ENCODE peak calls at places on chromosomes 4 and X, in six cellular contexts. One of them, this sample, is unnamed.

GRCh38 chr4:98514930-98515809 is 143.2 kb downstream of the TSPAN5 start:
- DNase-seq in PC-3: no peak
- DNase-seq in cardiac muscle cell: no peak
- DNase-seq in GM13976: no peak
- DNase-seq in fibroblast of pulmonary artery: peak
- DNase-seq in endothelial cell: no peak
- DNase-seq in this sample: no peak

GRCh38 chr4:113821851-113822250 is 60.3 kb upstream of the CAMK2D start:
- DNase-seq in PC-3: no peak
- DNase-seq in cardiac muscle cell: no peak
- DNase-seq in GM13976: no peak
- DNase-seq in fibroblast of pulmonary artery: no peak
- DNase-seq in endothelial cell: no peak
- DNase-seq in this sample: no peak

GRCh38 chr4:182221987-182222386 is 21.2 kb upstream of the TENM3 start:
- DNase-seq in PC-3: no peak
- DNase-seq in cardiac muscle cell: no peak
- DNase-seq in GM13976: no peak
- DNase-seq in fibroblast of pulmonary artery: no peak
- DNase-seq in endothelial cell: no peak
- DNase-seq in this sample: no peak

GRCh38 chr4:85180533-85180932 is 214.0 kb upstream of the WDFY3 start:
- DNase-seq in PC-3: no peak
- DNase-seq in cardiac muscle cell: no peak
- DNase-seq in GM13976: no peak
- DNase-seq in fibroblast of pulmonary artery: no peak
- DNase-seq in endothelial cell: no peak
- DNase-seq in this sample: no peak

GRCh38 chr4:170089743-170090666 is at the start of gene AADAT:
- DNase-seq in PC-3: peak
- DNase-seq in cardiac muscle cell: peak
- DNase-seq in GM13976: peak
- DNase-seq in fibroblast of pulmonary artery: peak
- DNase-seq in endothelial cell: peak
- DNase-seq in this sample: peak

GRCh38 chrX:18725316-18725943 is 18.0 kb downstream of the PPEF1 start:
- DNase-seq in PC-3: no peak
- DNase-seq in cardiac muscle cell: no peak
- DNase-seq in GM13976: no peak
- DNase-seq in fibroblast of pulmonary artery: no peak
- DNase-seq in endothelial cell: peak
- DNase-seq in this sample: no peak

GRCh38 chrX:9349572-9350259 is 115.1 kb upstream of the TBL1X start:
- DNase-seq in PC-3: peak
- DNase-seq in cardiac muscle cell: no peak
- DNase-seq in GM13976: no peak
- DNase-seq in fibroblast of pulmonary artery: peak
- DNase-seq in endothelial cell: no peak
- DNase-seq in this sample: no peak

GRCh38 chr4:80507077-80507476 is 171.5 kb downstream of the CFAP299 start:
- DNase-seq in PC-3: no peak
- DNase-seq in cardiac muscle cell: no peak
- DNase-seq in GM13976: no peak
- DNase-seq in fibroblast of pulmonary artery: no peak
- DNase-seq in endothelial cell: no peak
- DNase-seq in this sample: no peak

GRCh38 chrX:109600114-109600710 is 24.8 kb downstream of the KCNE5 start:
- DNase-seq in PC-3: no peak
- DNase-seq in cardiac muscle cell: peak
- DNase-seq in GM13976: peak
- DNase-seq in fibroblast of pulmonary artery: peak
- DNase-seq in endothelial cell: no peak
- DNase-seq in this sample: no peak

GRCh38 chr4:94764069-94764468 is 6.3 kb downstream of the BMPR1B start:
- DNase-seq in PC-3: no peak
- DNase-seq in cardiac muscle cell: no peak
- DNase-seq in GM13976: no peak
- DNase-seq in fibroblast of pulmonary artery: no peak
- DNase-seq in endothelial cell: no peak
- DNase-seq in this sample: no peak

GRCh38 chr4:156594619-156595018 is 377.0 kb downstream of the PDGFC start:
- DNase-seq in PC-3: peak
- DNase-seq in cardiac muscle cell: peak
- DNase-seq in GM13976: no peak
- DNase-seq in fibroblast of pulmonary artery: no peak
- DNase-seq in endothelial cell: no peak
- DNase-seq in this sample: no peak

DNA sequence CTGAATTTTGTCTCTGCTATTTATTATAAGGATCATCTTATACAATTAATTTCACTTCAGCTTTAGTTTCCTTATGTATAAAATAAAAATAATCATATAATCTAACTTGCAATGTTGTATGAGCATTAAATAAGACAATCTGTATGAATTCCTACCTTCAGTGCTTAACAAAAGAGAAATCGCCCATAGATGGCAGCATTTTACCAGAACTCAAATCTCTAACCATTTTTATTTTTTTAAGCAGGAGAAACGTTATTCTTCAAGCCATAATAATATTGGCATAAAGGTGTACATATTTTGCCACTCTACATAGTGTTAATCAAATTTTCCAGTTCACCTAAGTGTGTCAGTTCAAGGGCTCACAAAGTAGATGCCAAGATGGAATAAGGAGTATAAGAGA is 78.8 kb downstream of the TMEM47 start:
- DNase-seq in PC-3: peak
- DNase-seq in cardiac muscle cell: peak
- DNase-seq in GM13976: no peak
- DNase-seq in fibroblast of pulmonary artery: peak
- DNase-seq in endothelial cell: no peak
- DNase-seq in this sample: no peak
- TF ChIP-seq CTCF in PC-3: peak
- TF ChIP-seq CTCF in cardiac muscle cell: peak
- TF ChIP-seq CTCF in GM13976: no peak
- TF ChIP-seq CTCF in fibroblast of pulmonary artery: peak
- TF ChIP-seq CTCF in endothelial cell: no peak
- TF ChIP-seq CTCF in this sample: no peak

GRCh38 chr4:26132858-26133257 is 188.0 kb upstream of the RBPJ start:
- DNase-seq in PC-3: no peak
- DNase-seq in cardiac muscle cell: no peak
- DNase-seq in GM13976: no peak
- DNase-seq in fibroblast of pulmonary artery: no peak
- DNase-seq in endothelial cell: no peak
- DNase-seq in this sample: no peak
- TF ChIP-seq CTCF in PC-3: peak
- TF ChIP-seq CTCF in cardiac muscle cell: no peak
- TF ChIP-seq CTCF in GM13976: peak
- TF ChIP-seq CTCF in fibroblast of pulmonary artery: no peak
- TF ChIP-seq CTCF in endothelial cell: no peak
- TF ChIP-seq CTCF in this sample: no peak

GRCh38 chrX:112048707-112049106 is 33.9 kb downstream of the TRPC5 start:
- DNase-seq in PC-3: no peak
- DNase-seq in cardiac muscle cell: no peak
- DNase-seq in GM13976: no peak
- DNase-seq in fibroblast of pulmonary artery: no peak
- DNase-seq in endothelial cell: no peak
- DNase-seq in this sample: no peak

DNA sequence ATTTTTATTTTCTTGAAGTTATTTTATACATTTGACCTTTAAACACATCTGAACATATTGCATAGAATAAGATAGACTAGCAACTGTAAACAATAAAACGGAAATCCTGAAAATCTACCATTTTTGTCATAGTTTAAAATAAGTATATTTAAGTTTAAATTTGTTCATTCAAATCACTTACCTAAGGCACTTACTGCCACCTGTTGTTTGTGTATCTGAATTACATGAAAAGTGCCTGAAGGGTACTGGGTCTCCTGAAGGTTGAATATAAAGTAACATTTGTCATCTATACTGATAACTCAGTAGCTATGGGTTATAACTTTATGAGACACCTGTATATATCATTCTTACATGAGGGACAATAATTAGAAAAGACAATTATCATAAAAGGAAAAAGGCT is 38.6 kb downstream of the TRPC5 start:
- DNase-seq in PC-3: peak
- DNase-seq in cardiac muscle cell: peak
- DNase-seq in GM13976: no peak
- DNase-seq in fibroblast of pulmonary artery: peak
- DNase-seq in endothelial cell: peak
- DNase-seq in this sample: no peak
- TF ChIP-seq CTCF in PC-3: peak
- TF ChIP-seq CTCF in cardiac muscle cell: peak
- TF ChIP-seq CTCF in GM13976: no peak
- TF ChIP-seq CTCF in fibroblast of pulmonary artery: no peak
- TF ChIP-seq CTCF in endothelial cell: peak
- TF ChIP-seq CTCF in this sample: no peak

DNA sequence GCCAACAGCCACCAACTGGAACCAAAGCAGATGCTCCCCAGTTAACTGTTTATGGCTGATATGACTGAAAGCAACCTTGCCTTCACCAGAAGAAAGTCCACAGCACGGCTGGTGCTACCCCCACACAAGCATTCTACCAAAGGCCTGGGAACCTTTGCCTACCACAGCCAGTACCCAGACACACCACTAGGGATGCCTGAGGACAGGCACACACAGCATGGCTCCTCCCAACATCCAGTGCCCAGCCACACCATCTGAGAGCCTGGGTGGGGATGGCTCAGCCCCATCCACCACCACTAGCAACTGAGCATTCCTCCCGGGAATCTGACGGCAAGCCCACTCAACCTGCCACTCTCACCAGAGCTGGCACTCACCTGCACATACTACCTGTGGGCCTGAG is 178.6 kb downstream of the SLC7A11 start:
- DNase-seq in PC-3: no peak
- DNase-seq in cardiac muscle cell: no peak
- DNase-seq in GM13976: no peak
- DNase-seq in fibroblast of pulmonary artery: no peak
- DNase-seq in endothelial cell: no peak
- DNase-seq in this sample: no peak
- TF ChIP-seq CTCF in PC-3: no peak
- TF ChIP-seq CTCF in cardiac muscle cell: no peak
- TF ChIP-seq CTCF in GM13976: no peak
- TF ChIP-seq CTCF in fibroblast of pulmonary artery: no peak
- TF ChIP-seq CTCF in endothelial cell: no peak
- TF ChIP-seq CTCF in this sample: no peak

GRCh38 chr4:16884673-16885460 is 13.6 kb downstream of the LDB2 start:
- DNase-seq in PC-3: no peak
- DNase-seq in cardiac muscle cell: no peak
- DNase-seq in GM13976: no peak
- DNase-seq in fibroblast of pulmonary artery: no peak
- DNase-seq in endothelial cell: no peak
- DNase-seq in this sample: no peak
- TF ChIP-seq CTCF in PC-3: no peak
- TF ChIP-seq CTCF in cardiac muscle cell: no peak
- TF ChIP-seq CTCF in GM13976: no peak
- TF ChIP-seq CTCF in fibroblast of pulmonary artery: no peak
- TF ChIP-seq CTCF in endothelial cell: peak
- TF ChIP-seq CTCF in this sample: no peak

GRCh38 chrX:140337263-140337662 is 167.6 kb downstream of the SOX3 start:
- DNase-seq in PC-3: no peak
- DNase-seq in cardiac muscle cell: no peak
- DNase-seq in GM13976: no peak
- DNase-seq in fibroblast of pulmonary artery: no peak
- DNase-seq in endothelial cell: no peak
- DNase-seq in this sample: no peak
- TF ChIP-seq CTCF in PC-3: no peak
- TF ChIP-seq CTCF in cardiac muscle cell: no peak
- TF ChIP-seq CTCF in GM13976: no peak
- TF ChIP-seq CTCF in fibroblast of pulmonary artery: no peak
- TF ChIP-seq CTCF in endothelial cell: no peak
- TF ChIP-seq CTCF in this sample: no peak

GRCh38 chr4:46329118-46329976 is 60.6 kb downstream of the GABRA2 start:
- DNase-seq in PC-3: peak
- DNase-seq in cardiac muscle cell: peak
- DNase-seq in GM13976: peak
- DNase-seq in fibroblast of pulmonary artery: peak
- DNase-seq in endothelial cell: peak
- DNase-seq in this sample: no peak
- TF ChIP-seq CTCF in PC-3: peak
- TF ChIP-seq CTCF in cardiac muscle cell: peak
- TF ChIP-seq CTCF in GM13976: peak
- TF ChIP-seq CTCF in fibroblast of pulmonary artery: peak
- TF ChIP-seq CTCF in endothelial cell: no peak
- TF ChIP-seq CTCF in this sample: no peak

DNA sequence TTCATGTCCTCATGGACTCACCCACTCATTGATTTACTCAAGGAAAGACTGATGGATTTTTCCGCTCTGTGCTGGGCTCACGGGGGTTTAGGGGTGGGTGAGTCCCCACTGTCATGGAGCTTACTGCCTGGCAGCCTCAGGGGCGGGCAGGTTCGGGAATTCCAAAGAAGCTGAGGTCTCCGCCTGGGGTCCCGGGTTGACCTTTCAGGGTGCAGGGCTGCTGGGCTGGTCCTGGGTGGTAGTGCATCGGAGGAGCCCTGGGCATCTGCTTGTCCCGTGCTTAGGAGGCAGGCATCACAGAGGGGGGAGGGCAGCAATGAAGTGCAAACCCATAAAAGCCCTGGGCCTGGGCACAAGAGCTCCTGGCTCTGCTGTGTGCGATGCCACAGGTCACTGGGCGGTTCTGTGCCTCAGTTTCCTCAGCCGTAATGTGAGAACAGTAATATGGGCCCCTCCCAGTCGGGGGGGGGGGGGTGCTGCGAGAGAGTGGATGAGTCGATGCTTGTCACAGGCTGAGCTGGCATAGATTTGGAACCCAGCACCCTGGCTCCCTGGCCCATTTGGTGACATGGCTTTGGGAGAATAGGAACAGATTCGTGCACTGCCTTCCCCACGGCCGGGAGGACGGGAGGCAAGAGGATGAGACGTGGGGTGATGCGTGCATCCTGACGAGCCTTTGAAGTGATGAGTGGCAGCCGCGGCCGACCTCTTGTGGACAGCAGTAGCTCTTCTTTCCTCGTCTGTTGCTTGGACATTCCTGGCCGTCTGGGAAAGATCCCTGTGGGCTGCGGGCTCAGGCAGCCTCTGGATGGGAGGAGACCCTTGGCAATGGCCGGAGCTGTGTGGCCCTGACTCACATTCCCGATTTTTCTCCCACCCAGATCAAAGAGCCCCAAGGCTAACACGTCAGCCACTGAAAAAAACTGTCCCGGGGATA is 42.0 kb downstream of the PSAPL1 start:
- DNase-seq in PC-3: peak
- DNase-seq in cardiac muscle cell: no peak
- DNase-seq in GM13976: no peak
- DNase-seq in fibroblast of pulmonary artery: peak
- DNase-seq in endothelial cell: peak
- DNase-seq in this sample: no peak
- TF ChIP-seq CTCF in PC-3: peak
- TF ChIP-seq CTCF in cardiac muscle cell: peak
- TF ChIP-seq CTCF in GM13976: no peak
- TF ChIP-seq CTCF in fibroblast of pulmonary artery: no peak
- TF ChIP-seq CTCF in endothelial cell: no peak
- TF ChIP-seq CTCF in this sample: no peak

DNA sequence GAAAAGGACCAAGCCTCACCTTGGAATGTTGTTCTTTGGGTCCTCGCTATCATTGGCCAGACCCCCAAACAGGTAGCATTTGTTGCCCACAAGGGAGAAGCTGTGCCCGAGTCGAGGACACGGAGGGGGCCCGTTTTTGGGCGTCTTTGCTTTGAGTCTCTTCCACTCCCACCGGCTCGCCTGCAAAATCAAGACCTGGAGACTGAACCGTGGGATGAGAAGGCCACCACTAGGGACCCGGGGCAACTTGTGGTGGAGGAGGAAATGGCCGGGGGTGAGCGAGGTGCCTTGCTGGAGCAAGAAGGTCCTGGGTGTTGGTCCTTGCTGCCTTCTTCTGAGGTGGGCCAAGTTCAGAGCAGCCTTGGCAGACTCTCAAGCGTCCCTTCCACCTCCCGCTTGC is 7.5 kb downstream of the HCFC1 start:
- DNase-seq in PC-3: no peak
- DNase-seq in cardiac muscle cell: no peak
- DNase-seq in GM13976: no peak
- DNase-seq in fibroblast of pulmonary artery: no peak
- DNase-seq in endothelial cell: no peak
- DNase-seq in this sample: no peak
- TF ChIP-seq CTCF in PC-3: no peak
- TF ChIP-seq CTCF in cardiac muscle cell: no peak
- TF ChIP-seq CTCF in GM13976: no peak
- TF ChIP-seq CTCF in fibroblast of pulmonary artery: no peak
- TF ChIP-seq CTCF in endothelial cell: no peak
- TF ChIP-seq CTCF in this sample: no peak

This sample was measured in omental fat pad.